ENCODE peak calls at places on chromosomes 11 and 22, in nine cellular contexts. L is NCI-H2081 treated with DMSO at 0.1 percent for 48 hours; N is activated T-cell treated with anti-CD3 and anti-CD28 coated beads for 24 hours; W is trophoblast cell; D is NAMALWA; J is activated T-helper 9 cell treated with anti-CD3 and anti-CD28 coated beads, Interleukin-2, amount 50 U/mL, for 16 hours; O is cardiac muscle cell; X is T-cell; Y is HFF-Myc. R is an unnamed sample.

GRCh38 chr11:100356035-100356434 is 331.1 kb upstream of the ARHGAP42 start:
- DNase-seq in O (no peak), L (no peak), W (no peak), J (no peak), Y (no peak), N (no peak), D (no peak), X (no peak), R (no peak)

GRCh38 chr11:73461335-73461840 is 85.2 kb downstream of the RELT start:
- DNase-seq in X (no peak), J (no peak), N (no peak), D (no peak), W (no peak), Y (no peak), L (no peak), O (no peak), R (no peak)

GRCh38 chr11:12746593-12747097 is 72.4 kb downstream of the TEAD1 start:
- DNase-seq in Y (peak), D (no peak), L (peak), W (peak), X (no peak), J (no peak), N (no peak), O (peak), R (peak)

GRCh38 chr22:49658902-49659280 is 168.8 kb downstream of the BRD1 start:
- DNase-seq in Y (no peak), O (no peak), X (no peak), W (peak), N (no peak), D (no peak), J (no peak), L (no peak), R (no peak)

GRCh38 chr22:22318723-22319465 is 74.3 kb downstream of the VPREB1 start:
- DNase-seq in J (no peak), X (no peak), Y (no peak), W (no peak), L (no peak), O (no peak), N (no peak), D (peak), R (no peak)

GRCh38 chr11:61967924-61968757 is 707 bp upstream of the FTH1 start:
- DNase-seq in D (peak), Y (no peak), J (peak), W (peak), O (peak), X (no peak), N (peak), L (no peak), R (no peak)

GRCh38 chr11:19646921-19647320 is 65.7 kb upstream of the NAV2 start:
- DNase-seq in X (no peak), O (no peak), W (no peak), L (no peak), J (no peak), N (no peak), D (no peak), Y (peak), R (peak)

GRCh38 chr22:42820075-42820763 is 36.9 kb downstream of the ARFGAP3 start:
- DNase-seq in N (no peak), X (no peak), J (no peak), D (peak), Y (no peak), W (no peak), O (peak), L (no peak), R (peak)

GRCh38 chr22:24536089-24536488 is 18.8 kb downstream of the GUCD1 start:
- DNase-seq in Y (no peak), D (no peak), J (no peak), X (no peak), N (no peak), W (no peak), O (no peak), L (no peak), R (no peak)

GRCh38 chr11:2074266-2074825 is 64.8 kb downstream of the IGF2 start:
- DNase-seq in L (no peak), O (peak), D (peak), W (no peak), J (no peak), Y (no peak), X (no peak), N (no peak), R (no peak)

GRCh38 chr11:79720115-79720514 is 279.3 kb upstream of the TENM4 start:
- DNase-seq in X (no peak), D (no peak), O (peak), J (no peak), L (no peak), W (no peak), N (no peak), Y (no peak), R (no peak)

GRCh38 chr22:31867386-31868153 is 76.8 kb upstream of the YWHAH start:
- DNase-seq in W (no peak), X (no peak), J (no peak), Y (no peak), D (no peak), L (no peak), O (no peak), N (no peak), R (no peak)

GRCh38 chr11:60169264-60169915 is 13.5 kb downstream of the MS4A6A start:
- DNase-seq in J (no peak), Y (no peak), W (no peak), L (no peak), O (no peak), D (peak), N (no peak), X (no peak), R (peak)

GRCh38 chr11:13473013-13473722 is 10.1 kb upstream of the BTBD10 start:
- DNase-seq in N (no peak), J (no peak), O (peak), Y (no peak), W (no peak), L (no peak), D (no peak), X (no peak), R (no peak)

GRCh38 chr11:6353367-6353987 is 33.2 kb upstream of the CAVIN3 start:
- DNase-seq in J (peak), O (peak), D (peak), W (peak), X (peak), Y (no peak), L (peak), N (peak), R (peak)

GRCh38 chr22:23781065-23781464 is 5.7 kb upstream of the SMARCB1 start:
- DNase-seq in L (no peak), W (no peak), O (no peak), N (no peak), X (no peak), Y (no peak), J (no peak), D (no peak), R (no peak)